ENCODE peak calls at places on chromosome 19, in ten cellular contexts. F is transverse colon; B is GM23248; L is A673; O is CD8-positive, alpha-beta memory T cell; P is fibroblast of lung; U is Caco-2; G is stomach; K is CD4-positive, CD25-positive, alpha-beta regulatory T cell; T is upper lobe of right lung. H is an unnamed sample.

GRCh38 chr19:1672038-1672768 is 19.8 kb upstream of the TCF3 start:
- DNase-seq in F (peak; percentile 45), B (peak; percentile 78), L (peak; percentile 70), O (peak; percentile 32), P (peak; percentile 40), U (no peak), G (no peak), K (peak; percentile 55), T (peak; percentile 80), H (no peak)

GRCh38 chr19:2261438-2262172 is 5.4 kb upstream of the JSRP1 start:
- DNase-seq in F (peak; percentile 66), B (peak; percentile 39), L (peak; percentile 64), O (peak; percentile 44), P (no peak), U (no peak), G (peak; percentile 60), K (peak; percentile 78), T (peak; percentile 68), H (peak; percentile 44)

GRCh38 chr19:13070425-13071140 is 32.1 kb downstream of the LYL1 start:
- DNase-seq in F (no peak), B (no peak), L (no peak), O (no peak), P (no peak), U (no peak), G (no peak), K (no peak), T (no peak), H (no peak)

GRCh38 chr19:13420780-13421179 is 85.5 kb downstream of the CACNA1A start:
- DNase-seq in F (no peak), B (no peak), L (no peak), O (no peak), P (no peak), U (no peak), G (no peak), K (no peak), T (no peak), H (no peak)

GRCh38 chr19:11005521-11005920 is 44.7 kb downstream of the SMARCA4 start:
- DNase-seq in F (no peak), B (no peak), L (no peak), O (no peak), P (no peak), U (no peak), G (no peak), K (no peak), T (no peak), H (no peak)

GRCh38 chr19:1265611-1266115 is 3.5 kb upstream of the CIRBP start:
- DNase-seq in F (peak; percentile 64), B (peak; percentile 97), L (peak; percentile 78), O (peak; percentile 40), P (peak; percentile 80), U (peak; percentile 59), G (no peak), K (peak; percentile 65), T (peak; percentile 84), H (no peak)

GRCh38 chr19:4052114-4052992 is 14.3 kb downstream of the ZBTB7A start:
- DNase-seq in F (peak; percentile 94), B (peak; percentile 81), L (no peak), O (no peak), P (peak; percentile 50), U (peak; percentile 73), G (peak; percentile 81), K (no peak), T (peak; percentile 78), H (no peak)

GRCh38 chr19:6372594-6373095 is at the start of gene ALKBH7:
- DNase-seq in F (peak; percentile 99), B (peak; percentile 100), L (peak; percentile 100), O (peak; percentile 99), P (peak; percentile 100), U (peak; percentile 99), G (peak; percentile 99), K (peak; percentile 99), T (peak; percentile 97), H (peak; percentile 99)

GRCh38 chr19:1045247-1045603 is 5.3 kb downstream of the ABCA7 start:
- DNase-seq in F (peak; percentile 73), B (peak; percentile 59), L (peak; percentile 85), O (peak; percentile 68), P (no peak), U (peak; percentile 88), G (peak; percentile 45), K (peak; percentile 73), T (no peak), H (no peak)

GRCh38 chr19:28426902-28427232 is 786.1 kb downstream of the UQCRFS1 start:
- DNase-seq in F (no peak), B (peak; percentile 66), L (no peak), O (no peak), P (peak; percentile 1), U (no peak), G (no peak), K (no peak), T (no peak), H (peak; percentile 48)

GRCh38 chr19:4624733-4625362 is 14.5 kb upstream of the TNFAIP8L1 start:
- DNase-seq in F (no peak), B (no peak), L (no peak), O (no peak), P (peak; percentile 17), U (peak; percentile 68), G (no peak), K (no peak), T (no peak), H (peak; percentile 70)

GRCh38 chr19:14582894-14583340 is at the start of gene CLEC17A:
- DNase-seq in F (no peak), B (no peak), L (no peak), O (no peak), P (no peak), U (no peak), G (no peak), K (no peak), T (no peak), H (no peak)

GRCh38 chr19:41023193-41023592 is 32.1 kb downstream of the CYP2B6 start:
- DNase-seq in F (no peak), B (no peak), L (no peak), O (no peak), P (no peak), U (no peak), G (no peak), K (no peak), T (no peak), H (no peak)

GRCh38 chr19:58304748-58305064 is 471 bp upstream of the ERVK3-1 start:
- DNase-seq in F (no peak), B (no peak), L (no peak), O (no peak), P (no peak), U (no peak), G (no peak), K (no peak), T (no peak), H (no peak)

GRCh38 chr19:35100588-35101533 is 14.8 kb upstream of the FXYD3 start:
- DNase-seq in F (no peak), B (no peak), L (no peak), O (no peak), P (no peak), U (no peak), G (no peak), K (no peak), T (no peak), H (no peak)

GRCh38 chr19:35098413-35099049 is 17.1 kb upstream of the FXYD3 start:
- DNase-seq in F (no peak), B (no peak), L (no peak), O (no peak), P (no peak), U (no peak), G (peak; percentile 85), K (no peak), T (no peak), H (no peak)

GRCh38 chr19:35099897-35100275 is 15.7 kb upstream of the FXYD3 start:
- DNase-seq in F (no peak), B (no peak), L (no peak), O (no peak), P (no peak), U (no peak), G (no peak), K (no peak), T (no peak), H (no peak)

GRCh38 chr19:35095667-35096368 is 19.8 kb upstream of the FXYD3 start:
- DNase-seq in F (no peak), B (no peak), L (no peak), O (no peak), P (no peak), U (no peak), G (no peak), K (no peak), T (no peak), H (no peak)

GRCh38 chr19:35099155-35099896 is 16.3 kb upstream of the FXYD3 start:
- DNase-seq in F (no peak), B (no peak), L (no peak), O (no peak), P (no peak), U (no peak), G (no peak), K (no peak), T (no peak), H (no peak)
- H3K4me1 ChIP-seq in F (no peaks in the 10 kb centered on the region), B (no peaks in the 10 kb centered on the region), L (no peaks in the 10 kb centered on the region), O (no peaks in the 10 kb centered on the region), P (no peaks in the 10 kb centered on the region), U (peaks cover 16% of the 10 kb centered on the region), G (no peaks in the 10 kb centered on the region), K (no peaks in the 10 kb centered on the region), T (no peaks in the 10 kb centered on the region), H (peaks cover 7% of the 10 kb centered on the region)

DNA sequence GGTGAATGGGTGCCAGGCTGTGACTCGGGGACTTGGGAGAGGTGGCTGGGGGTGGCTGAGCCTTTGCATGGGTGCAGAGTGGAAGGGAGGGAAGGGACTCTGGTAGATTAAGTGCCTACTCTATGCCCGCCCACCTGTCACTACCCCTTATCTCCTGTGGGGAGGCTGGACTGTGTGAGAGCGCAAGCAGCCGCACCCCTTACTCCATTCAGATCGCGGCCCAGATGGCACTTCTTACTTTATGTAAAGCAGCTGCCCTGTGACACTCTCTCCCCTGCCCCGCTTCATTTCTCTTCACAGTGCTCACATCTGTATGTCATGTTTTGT is 2.9 kb downstream of the KASH5 start:
- DNase-seq in F (no peak), B (no peak), L (no peak), O (no peak), P (no peak), U (no peak), G (no peak), K (no peak), T (no peak), H (no peak)
- H3K4me1 ChIP-seq in F (no peaks in the 10 kb centered on the region), B (no peaks in the 10 kb centered on the region), L (no peaks in the 10 kb centered on the region), O (peaks cover 9% of the 10 kb centered on the region), P (no peaks in the 10 kb centered on the region), U (no peaks in the 10 kb centered on the region), G (no peaks in the 10 kb centered on the region), K (peaks cover 11% of the 10 kb centered on the region), T (no peaks in the 10 kb centered on the region), H (peaks cover 14% of the 10 kb centered on the region)

DNA sequence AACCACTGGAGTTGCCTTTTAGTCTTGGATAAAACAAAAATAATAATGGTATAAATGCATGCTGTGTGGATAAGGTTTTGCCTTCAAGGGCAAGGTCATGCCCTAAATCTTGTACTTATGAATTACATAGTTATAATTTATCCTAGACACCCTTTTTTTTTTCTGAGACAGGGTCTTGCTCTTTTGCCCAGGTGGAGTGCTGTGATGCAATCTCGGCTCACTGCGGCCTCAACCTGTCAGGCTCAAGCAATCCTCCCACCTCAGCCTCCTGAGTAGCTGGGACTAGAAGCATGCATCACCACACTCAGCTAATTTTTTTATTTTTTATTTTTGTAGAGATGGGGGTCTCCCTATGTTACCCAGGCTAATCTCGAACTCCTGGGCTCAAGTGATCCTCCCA is 7.7 kb upstream of the DACT3 start:
- DNase-seq in F (no peak), B (no peak), L (no peak), O (no peak), P (no peak), U (no peak), G (no peak), K (no peak), T (no peak), H (no peak)
- H3K4me1 ChIP-seq in F (no peaks in the 10 kb centered on the region), B (peaks cover 9% of the 10 kb centered on the region), L (no peaks in the 10 kb centered on the region), O (no peaks in the 10 kb centered on the region), P (peaks cover 3% of the 10 kb centered on the region), U (no peaks in the 10 kb centered on the region), G (no peaks in the 10 kb centered on the region), K (no peaks in the 10 kb centered on the region), T (no peaks in the 10 kb centered on the region), H (no peaks in the 10 kb centered on the region)

GRCh38 chr19:18809149-18809978 is 18.3 kb upstream of the COMP start:
- DNase-seq in F (peak; percentile 36), B (peak; percentile 92), L (peak; percentile 43), O (no peak), P (peak; percentile 91), U (no peak), G (peak; percentile 38), K (no peak), T (no peak), H (no peak)
- H3K4me1 ChIP-seq in F (no peaks in the 10 kb centered on the region), B (peaks cover 10% of the 10 kb centered on the region), L (no peaks in the 10 kb centered on the region), O (no peaks in the 10 kb centered on the region), P (no peaks in the 10 kb centered on the region), U (no peaks in the 10 kb centered on the region), G (no peaks in the 10 kb centered on the region), K (no peaks in the 10 kb centered on the region), T (peaks cover 10% of the 10 kb centered on the region), H (peaks cover 2% of the 10 kb centered on the region)